ENCODE peak calls at places on chromosomes 6 and 20, in ten cellular contexts. L is occipital lobe; H is H54; V is activated T-cell treated with anti-CD3 and anti-CD28 coated beads for 1 hour; B is Daoy; Y is neural progenitor cell; F is endothelial cell; K is GM10248; N is activated T-helper 1 cell treated with anti-CD3 and anti-CD28 coated beads, Interleukin-2, amount 50 U/mL, for 16 hours; C is skeletal muscle cell. T is an unnamed sample.

GRCh38 chr6:85008311-85009015 is 244.1 kb upstream of the TBX18 start:
- DNase-seq in L (no peak), H (no peak), V (no peak), B (no peak), Y (no peak), F (no peak), K (no peak), N (no peak), C (peak; percentile 81), T (peak; percentile 76)

GRCh38 chr6:151263967-151264366 is 24.2 kb downstream of the AKAP12 start:
- DNase-seq in L (no peak), H (no peak), V (no peak), B (no peak), Y (no peak), F (no peak), K (no peak), N (no peak), C (no peak), T (no peak)

GRCh38 chr6:5359413-5359812 is 98.1 kb downstream of the FARS2 start:
- DNase-seq in L (no peak), H (no peak), V (no peak), B (no peak), Y (no peak), F (no peak), K (no peak), N (no peak), C (no peak), T (no peak)

GRCh38 chr20:6007094-6007528 is 46.7 kb downstream of the LRRN4 start:
- DNase-seq in L (no peak), H (no peak), V (no peak), B (no peak), Y (peak; percentile 9), F (no peak), K (no peak), N (no peak), C (no peak), T (no peak)

GRCh38 chr6:161727063-161727462 is 453.2 kb upstream of the AGPAT4 start:
- DNase-seq in L (no peak), H (no peak), V (no peak), B (no peak), Y (peak; percentile 57), F (no peak), K (no peak), N (no peak), C (no peak), T (no peak)

GRCh38 chr20:3781153-3781910 is at the start of gene SPEF1:
- DNase-seq in L (peak; percentile 69), H (peak; percentile 100), V (no peak), B (peak; percentile 92), Y (peak; percentile 97), F (peak; percentile 73), K (peak; percentile 82), N (no peak), C (peak; percentile 72), T (peak; percentile 89)

GRCh38 chr6:27591660-27592059 is 118.8 kb upstream of the ZNF184 start:
- DNase-seq in L (no peak), H (no peak), V (no peak), B (peak; percentile 77), Y (peak; percentile 68), F (peak; percentile 31), K (no peak), N (no peak), C (no peak), T (peak; percentile 60)

GRCh38 chr6:6998194-6998569 is 109.6 kb upstream of the RREB1 start:
- DNase-seq in L (no peak), H (no peak), V (no peak), B (no peak), Y (no peak), F (no peak), K (no peak), N (no peak), C (peak; percentile 11), T (no peak)

GRCh38 chr20:20235681-20236080 is 132.2 kb upstream of the INSM1 start:
- DNase-seq in L (no peak), H (no peak), V (no peak), B (no peak), Y (no peak), F (no peak), K (no peak), N (no peak), C (no peak), T (no peak)

GRCh38 chr6:113997106-113997505 is 26.2 kb upstream of the HDAC2 start:
- DNase-seq in L (no peak), H (peak; percentile 15), V (no peak), B (peak; percentile 53), Y (no peak), F (no peak), K (no peak), N (no peak), C (peak; percentile 57), T (peak; percentile 82)

GRCh38 chr6:100453701-100454521 is 10.8 kb downstream of the SIM1 start:
- DNase-seq in L (no peak), H (no peak), V (no peak), B (no peak), Y (peak; percentile 86), F (peak; percentile 37), K (no peak), N (no peak), C (no peak), T (no peak)

GRCh38 chr6:74073896-74074295 is 377.9 kb downstream of the CD109 start:
- DNase-seq in L (no peak), H (no peak), V (no peak), B (no peak), Y (no peak), F (no peak), K (no peak), N (no peak), C (peak; percentile 60), T (peak; percentile 25)

GRCh38 chr6:40287296-40287820 is 299.8 kb downstream of the LRFN2 start:
- DNase-seq in L (no peak), H (no peak), V (no peak), B (no peak), Y (no peak), F (no peak), K (no peak), N (no peak), C (no peak), T (no peak)

GRCh38 chr20:43284481-43284880 is 94.8 kb upstream of the PTPRT start:
- DNase-seq in L (no peak), H (no peak), V (no peak), B (no peak), Y (no peak), F (no peak), K (no peak), N (no peak), C (no peak), T (no peak)

GRCh38 chr20:38724603-38725457 is 544 bp downstream of the SLC32A1 start:
- DNase-seq in L (no peak), H (no peak), V (no peak), B (peak; percentile 4), Y (peak; percentile 71), F (peak; percentile 52), K (peak; percentile 33), N (no peak), C (no peak), T (no peak)